ENCODE peak calls at places on chromosome 1, in six cellular contexts. V, O, A, T, D and K are unnamed samples.
A peak's percentile ranks its signal among the peaks of the same experiment; 100 is the strongest.

GRCh38 chr1:46525253-46525983 is 26.0 kb downstream of the KNCN start:
- DNase-seq in V (no peak), O (no peak), A (no peak), T (no peak), D (no peak), K (no peak)

GRCh38 chr1:50878434-50878833 is 81.6 kb downstream of the FAF1 start:
- DNase-seq in V (no peak), O (no peak), A (no peak), T (no peak), D (no peak), K (no peak)

GRCh38 chr1:31397360-31398095 is 15.5 kb upstream of the SERINC2 start:
- DNase-seq in V (no peak), O (no peak), A (no peak), T (no peak), D (no peak), K (no peak)

GRCh38 chr1:108841703-108842102 is 15.2 kb downstream of the AKNAD1 start:
- DNase-seq in V (no peak), O (no peak), A (no peak), T (no peak), D (no peak), K (no peak)

GRCh38 chr1:119006406-119007279 is 18.5 kb upstream of the TBX15 start:
- DNase-seq in V (no peak), O (no peak), A (no peak), T (no peak), D (no peak), K (no peak)

GRCh38 chr1:199226163-199226562 is 587.3 kb downstream of the PTPRC start:
- DNase-seq in V (no peak), O (no peak), A (no peak), T (no peak), D (no peak), K (no peak)

GRCh38 chr1:94729287-94729686 is 90.9 kb upstream of the SLC44A3 start:
- DNase-seq in V (no peak), O (no peak), A (no peak), T (no peak), D (no peak), K (peak; percentile 8)

GRCh38 chr1:29227511-29227910 is 3.2 kb downstream of the MECR start:
- DNase-seq in V (no peak), O (no peak), A (no peak), T (no peak), D (no peak), K (no peak)